ENCODE peak calls at places on chromosomes 3 and 15, in six cellular contexts. K, O, F, W, M and T are unnamed samples.
A peak's percentile ranks its signal among the peaks of the same experiment; 100 is the strongest.

GRCh38 chr15:25668901-25669300 is 194.2 kb downstream of the ATP10A start:
- DNase-seq in K (no peak), O (no peak), F (no peak), W (no peak), M (no peak), T (no peak)

GRCh38 chr3:133474251-133474801 is 74.5 kb downstream of the BFSP2 start:
- DNase-seq in K (no peak), O (peak; percentile 48), F (no peak), W (peak; percentile 56), M (peak; percentile 56), T (peak; percentile 67)

GRCh38 chr3:24829011-24829581 is 334.4 kb upstream of the THRB start:
- DNase-seq in K (peak; percentile 49), O (peak; percentile 63), F (no peak), W (peak; percentile 35), M (peak; percentile 13), T (no peak)

GRCh38 chr3:20776717-20777116 is 590.7 kb upstream of the SGO1 start:
- DNase-seq in K (no peak), O (no peak), F (no peak), W (no peak), M (peak; percentile 15), T (no peak)

GRCh38 chr3:139016430-139017048 is 4.2 kb downstream of the PRR23B start:
- DNase-seq in K (no peak), O (no peak), F (no peak), W (no peak), M (no peak), T (no peak)

GRCh38 chr3:178137831-178138230 is 398.4 kb upstream of the KCNMB2 start:
- DNase-seq in K (no peak), O (no peak), F (no peak), W (no peak), M (no peak), T (no peak)

GRCh38 chr3:5186089-5186853 is 1.2 kb upstream of the EDEM1 start:
- DNase-seq in K (no peak), O (no peak), F (no peak), W (no peak), M (peak; percentile 39), T (no peak)

GRCh38 chr15:87734571-87735373 is 521.8 kb downstream of the NTRK3 start:
- DNase-seq in K (no peak), O (no peak), F (no peak), W (no peak), M (no peak), T (no peak)

GRCh38 chr15:94081829-94082228 is 149.5 kb upstream of the MCTP2 start:
- DNase-seq in K (no peak), O (no peak), F (no peak), W (no peak), M (no peak), T (no peak)

GRCh38 chr15:93359780-93360161 is 270.8 kb upstream of the RGMA start:
- DNase-seq in K (no peak), O (no peak), F (no peak), W (peak; percentile 55), M (no peak), T (no peak)

GRCh38 chr15:62391565-62392262 is 226.6 kb upstream of the C2CD4B start:
- DNase-seq in K (peak; percentile 56), O (peak; percentile 74), F (peak; percentile 60), W (peak; percentile 58), M (peak; percentile 64), T (peak; percentile 74)

GRCh38 chr15:83848315-83849050 is 194.6 kb downstream of the ADAMTSL3 start:
- DNase-seq in K (no peak), O (no peak), F (peak; percentile 93), W (no peak), M (peak; percentile 95), T (no peak)

DNA sequence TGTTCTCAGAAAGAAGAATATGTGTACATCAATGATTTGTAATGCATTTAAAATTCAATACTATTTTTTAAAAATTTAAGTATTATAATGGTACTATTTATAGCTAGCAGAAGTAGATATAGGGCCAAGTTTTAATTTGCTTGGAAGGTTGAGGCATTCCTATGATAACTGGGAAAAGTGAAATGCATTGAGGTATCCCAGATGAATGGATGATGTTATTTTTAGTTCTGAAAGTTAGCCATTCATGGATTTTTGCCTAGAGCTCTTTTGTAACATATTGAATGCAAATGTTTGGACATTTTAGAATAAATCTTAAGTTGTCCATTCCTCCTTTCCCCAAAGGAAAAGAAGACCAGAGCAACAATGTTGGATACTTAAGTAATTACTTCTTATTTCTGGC is 47.6 kb downstream of the GAP43 start:
- DNase-seq in K (no peak), O (no peak), F (no peak), W (no peak), M (no peak), T (no peak)
- H3K4me3 ChIP-seq in K (no peak overlapping the region), O (no peak overlapping the region), F (no peak overlapping the region), W (no peak overlapping the region), M (no peak overlapping the region), T (no peak overlapping the region)

GRCh38 chr3:52784931-52785590 is 7.7 kb downstream of the ITIH1 start:
- DNase-seq in K (no peak), O (no peak), F (no peak), W (no peak), M (no peak), T (no peak)
- H3K4me1 ChIP-seq in K (no peaks in the 10 kb centered on the region), O (no peaks in the 10 kb centered on the region), F (no peaks in the 10 kb centered on the region), W (no peaks in the 10 kb centered on the region), M (no peaks in the 10 kb centered on the region), T (no peaks in the 10 kb centered on the region)

GRCh38 chr3:38128303-38128655 is 8.6 kb downstream of the ACAA1 start:
- DNase-seq in K (no peak), O (no peak), F (no peak), W (peak; percentile 8), M (no peak), T (no peak)
- H3K36me3 ChIP-seq in K (peaks cover 23% of the 10 kb centered on the region), O (peaks cover 3% of the 10 kb centered on the region), F (peaks cover 13% of the 10 kb centered on the region), W (peaks cover 83% of the 10 kb centered on the region), M (peaks cover 57% of the 10 kb centered on the region), T (peaks cover 89% of the 10 kb centered on the region)

GRCh38 chr3:29335921-29336320 is 55.0 kb downstream of the RBMS3 start:
- DNase-seq in K (no peak), O (no peak), F (no peak), W (no peak), M (no peak), T (no peak)
- H3K4me3 ChIP-seq in K (no peak overlapping the region), O (no peak overlapping the region), F (peak overlapping the region; percentile 30), W (peak overlapping the region; percentile 1), M (no peak overlapping the region), T (no peak overlapping the region)